ENCODE peak calls at places on chromosomes 3 and 15, in eight cellular contexts. U is colonic mucosa, Q is PC-9, P is IMR-90, X is breast epithelium, M is heart right ventricle, A is ovary, O is HL-60. H is an unnamed sample.

GRCh38 chr3:136280961-136281360 is 30.8 kb downstream of the PCCB start:
- DNase-seq in U (no peak), Q (no peak), P (no peak), X (no peak), M (no peak), A (no peak), O (no peak), H (no peak)

GRCh38 chr15:70214941-70215635 is 117.4 kb upstream of the TLE3 start:
- DNase-seq in U (no peak), Q (no peak), P (no peak), X (no peak), M (no peak), A (no peak), O (no peak), H (no peak)

GRCh38 chr3:175392653-175393052 is 533.5 kb downstream of the NAALADL2 start:
- DNase-seq in U (no peak), Q (no peak), P (peak; percentile 61), X (no peak), M (no peak), A (no peak), O (no peak), H (no peak)

GRCh38 chr3:170751083-170751893 is 118.7 kb downstream of the RPL22L1 start:
- DNase-seq in U (peak; percentile 40), Q (peak; percentile 94), P (peak; percentile 82), X (peak; percentile 65), M (peak; percentile 40), A (peak; percentile 70), O (no peak), H (no peak)

GRCh38 chr3:58824285-58824684 is 157.7 kb upstream of the FAM3D start:
- DNase-seq in U (peak; percentile 85), Q (no peak), P (peak; percentile 73), X (no peak), M (peak; percentile 30), A (no peak), O (no peak), H (peak; percentile 7)

GRCh38 chr15:59453474-59454215 is 15.7 kb downstream of the FAM81A start:
- DNase-seq in U (no peak), Q (no peak), P (no peak), X (no peak), M (no peak), A (no peak), O (no peak), H (no peak)

GRCh38 chr3:119011528-119011927 is 23.1 kb downstream of the IGSF11 start:
- DNase-seq in U (no peak), Q (no peak), P (no peak), X (no peak), M (no peak), A (no peak), O (no peak), H (no peak)

GRCh38 chr3:179266701-179267211 is 15.8 kb upstream of the KCNMB3 start:
- DNase-seq in U (no peak), Q (no peak), P (no peak), X (no peak), M (peak; percentile 53), A (no peak), O (no peak), H (no peak)

GRCh38 chr3:172673210-172673679 is 37.6 kb downstream of the NCEH1 start:
- DNase-seq in U (peak; percentile 89), Q (peak; percentile 78), P (peak; percentile 80), X (no peak), M (peak; percentile 63), A (no peak), O (no peak), H (peak; percentile 76)

GRCh38 chr3:40172560-40172959 is 136.9 kb upstream of the EIF1B start:
- DNase-seq in U (no peak), Q (no peak), P (no peak), X (no peak), M (no peak), A (no peak), O (no peak), H (no peak)

GRCh38 chr3:114899186-114899931 is 247.7 kb downstream of the ZBTB20 start:
- DNase-seq in U (peak; percentile 34), Q (no peak), P (no peak), X (no peak), M (no peak), A (no peak), O (no peak), H (peak; percentile 31)

GRCh38 chr3:59709702-59710555 is 660.1 kb upstream of the CFAP20DC start:
- DNase-seq in U (peak; percentile 24), Q (no peak), P (no peak), X (no peak), M (peak; percentile 24), A (no peak), O (peak; percentile 34), H (peak; percentile 73)

GRCh38 chr3:45426161-45426560 is 37.8 kb downstream of the LARS2 start:
- DNase-seq in U (no peak), Q (no peak), P (no peak), X (no peak), M (no peak), A (no peak), O (no peak), H (no peak)

GRCh38 chr15:32704343-32705076 is 13.3 kb upstream of the GREM1 start:
- DNase-seq in U (no peak), Q (no peak), P (peak; percentile 58), X (no peak), M (no peak), A (no peak), O (no peak), H (no peak)

GRCh38 chr3:44074181-44074580 is 167.5 kb upstream of the TOPAZ1 start:
- DNase-seq in U (no peak), Q (peak; percentile 78), P (no peak), X (no peak), M (no peak), A (no peak), O (no peak), H (no peak)

DNA sequence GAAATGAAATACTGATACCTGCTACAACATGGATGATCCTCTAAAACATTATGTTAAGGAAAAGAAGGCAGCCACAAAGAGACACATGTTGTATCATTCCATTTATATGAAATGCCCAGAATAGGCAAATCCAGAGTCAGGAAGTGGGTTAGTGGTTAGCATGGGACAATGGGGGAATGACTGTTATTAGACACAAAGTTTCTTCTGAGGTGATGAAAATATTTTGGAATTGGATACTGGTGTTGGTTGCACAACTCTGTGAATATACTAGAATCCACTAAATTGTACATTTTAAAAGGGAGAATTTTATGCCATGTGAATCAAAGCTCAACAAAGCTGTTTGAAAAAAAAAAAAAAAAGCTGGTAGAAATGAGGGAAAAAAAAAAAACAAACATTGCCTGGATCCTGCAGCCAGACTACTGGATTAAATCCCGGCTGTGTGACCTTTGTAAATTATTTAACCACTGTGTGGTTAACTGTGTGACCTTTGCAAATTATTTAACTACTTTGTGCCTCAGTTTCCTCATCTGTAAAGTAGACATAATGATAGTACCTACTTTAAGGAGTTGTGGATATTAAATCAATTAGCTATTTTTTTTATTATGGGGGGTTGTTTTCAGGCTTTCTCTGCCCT is 75.6 kb upstream of the PRICKLE2 start:
- DNase-seq in U (no peak), Q (no peak), P (peak; percentile 82), X (no peak), M (no peak), A (no peak), O (no peak), H (no peak)
- H3K27me3 ChIP-seq in U (no peaks in the 10 kb centered on the region), Q (no peaks in the 10 kb centered on the region), P (no peaks in the 10 kb centered on the region), X (no peaks in the 10 kb centered on the region), M (no peaks in the 10 kb centered on the region), A (no peaks in the 10 kb centered on the region), O (peaks cover 4% of the 10 kb centered on the region), H (no peaks in the 10 kb centered on the region)

DNA sequence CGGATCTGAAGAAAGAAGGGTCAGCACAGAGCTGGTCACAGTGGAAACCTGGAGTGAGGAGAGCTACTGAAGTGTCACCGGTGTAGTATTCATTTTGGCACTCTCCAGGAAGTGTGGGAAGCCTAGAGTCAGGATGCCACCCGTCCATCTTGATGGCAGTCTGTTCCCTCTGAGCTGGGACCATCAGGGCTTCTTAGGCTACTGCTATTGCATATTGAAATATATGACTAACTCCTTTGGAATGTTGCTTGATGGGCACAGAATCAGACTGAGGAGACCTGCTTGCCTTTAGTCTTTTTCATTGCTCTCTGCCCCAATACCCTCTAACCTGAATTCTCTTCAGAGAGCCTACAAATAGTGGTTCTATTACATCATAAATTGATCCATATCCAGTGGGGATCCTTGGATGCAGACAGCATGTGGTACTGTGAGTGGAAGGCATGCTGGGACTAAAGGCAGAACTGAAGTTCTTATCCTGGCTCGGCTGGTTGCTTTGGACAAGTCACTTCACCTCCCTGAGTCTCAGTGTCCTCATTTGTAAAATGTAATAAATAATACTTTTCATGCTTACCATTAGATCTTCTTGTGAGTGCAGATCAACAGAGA is 143.5 kb downstream of the PDE8A start:
- DNase-seq in U (no peak), Q (peak; percentile 78), P (peak; percentile 57), X (no peak), M (no peak), A (no peak), O (no peak), H (no peak)
- H3K27me3 ChIP-seq in U (no peaks in the 10 kb centered on the region), Q (no peaks in the 10 kb centered on the region), P (no peaks in the 10 kb centered on the region), X (no peaks in the 10 kb centered on the region), M (no peaks in the 10 kb centered on the region), A (no peaks in the 10 kb centered on the region), O (no peaks in the 10 kb centered on the region), H (no peaks in the 10 kb centered on the region)

DNA sequence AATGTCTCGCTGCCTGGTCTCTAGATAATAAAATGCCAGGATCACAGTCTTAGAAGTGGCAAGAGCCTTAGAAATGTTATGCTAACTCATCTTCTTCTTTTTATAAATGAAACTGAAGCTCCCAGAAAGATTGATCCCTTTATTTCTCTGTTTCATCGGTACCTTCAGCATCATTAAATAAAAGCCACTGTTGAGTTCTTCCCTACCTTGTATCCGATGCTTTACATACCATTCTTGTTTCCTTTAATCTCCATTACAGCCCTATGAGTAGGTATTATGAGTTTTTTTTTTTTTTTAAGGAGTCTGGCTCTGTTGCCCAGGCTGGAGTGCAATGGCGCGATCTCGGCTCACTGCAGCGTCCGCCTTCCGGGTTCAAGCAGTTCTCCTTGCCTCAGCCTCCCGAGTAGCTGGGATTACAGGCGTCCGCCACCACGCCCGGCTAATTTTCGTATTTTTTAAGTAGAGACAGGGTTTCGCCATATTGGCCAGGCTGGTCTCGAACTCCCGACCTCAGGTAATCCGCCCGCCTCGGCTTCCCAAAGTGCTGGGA is 815 bp upstream of the ABCC5 start:
- DNase-seq in U (no peak), Q (no peak), P (no peak), X (no peak), M (no peak), A (no peak), O (no peak), H (no peak)
- H3K27me3 ChIP-seq in U (no peaks in the 10 kb centered on the region), Q (no peaks in the 10 kb centered on the region), P (peaks cover 4% of the 10 kb centered on the region), X (no peaks in the 10 kb centered on the region), M (no peaks in the 10 kb centered on the region), A (no peaks in the 10 kb centered on the region), O (no peaks in the 10 kb centered on the region), H (peaks cover 3% of the 10 kb centered on the region)

DNA sequence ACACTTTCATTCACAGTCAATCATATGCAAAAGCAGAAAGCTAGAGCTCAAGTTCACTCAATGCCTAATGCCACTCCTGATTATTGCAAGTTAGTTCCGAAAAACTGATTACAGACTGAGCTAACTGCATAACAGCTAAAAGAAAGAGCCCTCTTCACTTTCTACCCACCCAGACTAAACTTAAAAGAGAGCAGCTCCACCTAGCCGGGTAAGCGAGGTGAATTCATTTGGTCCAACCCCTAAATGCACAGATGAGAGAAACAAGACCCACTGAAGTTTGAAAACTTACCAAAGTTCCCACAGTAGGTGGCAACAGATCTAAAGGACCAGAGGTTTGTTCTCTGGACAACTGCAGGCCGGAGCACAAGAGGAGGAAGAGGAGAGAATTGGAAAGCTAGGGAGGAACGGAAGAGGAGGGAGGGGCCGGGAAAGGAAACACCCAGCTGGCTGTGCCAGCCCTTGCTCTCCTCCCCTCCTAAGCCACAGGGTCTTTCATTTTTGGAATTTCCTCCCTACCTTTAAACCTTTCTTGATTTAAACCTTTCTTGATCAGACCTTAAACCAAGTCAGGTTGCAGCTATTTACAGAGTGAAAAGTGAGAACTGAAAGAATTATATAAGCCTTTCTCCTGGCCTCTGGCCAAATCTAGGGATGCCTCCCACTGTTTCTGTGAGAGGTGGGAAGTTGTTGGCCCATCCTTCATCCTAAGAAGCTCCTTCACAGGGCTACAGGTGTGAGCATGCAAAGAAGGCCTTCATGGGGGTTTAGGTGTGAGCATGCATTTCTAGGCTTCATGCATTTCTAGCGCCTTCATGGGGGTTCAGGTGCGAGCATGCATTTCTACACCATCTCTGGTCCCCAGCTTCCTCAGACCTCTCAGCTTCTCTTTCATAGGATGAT is 114.7 kb upstream of the LMOD3 start:
- DNase-seq in U (peak; percentile 55), Q (peak; percentile 64), P (no peak), X (no peak), M (peak; percentile 14), A (no peak), O (no peak), H (no peak)
- H3K27me3 ChIP-seq in U (no peaks in the 10 kb centered on the region), Q (no peaks in the 10 kb centered on the region), P (peaks cover 43% of the 10 kb centered on the region), X (no peaks in the 10 kb centered on the region), M (no peaks in the 10 kb centered on the region), A (no peaks in the 10 kb centered on the region), O (no peaks in the 10 kb centered on the region), H (no peaks in the 10 kb centered on the region)